ENCODE peak calls at places on chromosomes 5 and 9, in four cellular contexts. Q is right cardiac atrium; J is stimulated activated CD8-positive, alpha-beta memory T cell treated with anti-CD3 and anti-CD28 coated beads, Interleukin-15, amount 100 ng/mL, for 24 hours; Y is stimulated activated CD4-positive, alpha-beta T cell treated with anti-CD3 and anti-CD28 coated beads, Interleukin-4, amount 100 ng/mL, for 48 hours. W is an unnamed sample.

GRCh38 chr5:79512692-79513518 is 1.0 kb downstream of the HOMER1 start:
- DNase-seq in Q (no peak), J (no peak), Y (no peak), W (no peak)

GRCh38 chr9:127973169-127974001 is 7.4 kb downstream of the EEIG1 start:
- DNase-seq in Q (peak; percentile 62), J (no peak), Y (no peak), W (no peak)

GRCh38 chr9:124110307-124110915 is 98.8 kb downstream of the LHX2 start:
- DNase-seq in Q (peak; percentile 85), J (no peak), Y (peak; percentile 38), W (no peak)

GRCh38 chr9:34253460-34253837 is 74.6 kb downstream of the UBAP1 start:
- DNase-seq in Q (peak; percentile 80), J (no peak), Y (no peak), W (no peak)

GRCh38 chr9:78707481-78707977 is 410.6 kb downstream of the PSAT1 start:
- DNase-seq in Q (no peak), J (no peak), Y (no peak), W (no peak)

GRCh38 chr9:95383198-95383673 is 65.7 kb upstream of the FANCC start:
- DNase-seq in Q (no peak), J (no peak), Y (no peak), W (no peak)

GRCh38 chr9:109791003-109791677 is 11.1 kb downstream of the PALM2AKAP2 start:
- DNase-seq in Q (no peak), J (no peak), Y (no peak), W (no peak)

GRCh38 chr5:9513825-9514224 is 32.0 kb downstream of the SEMA5A start:
- DNase-seq in Q (no peak), J (no peak), Y (no peak), W (no peak)

GRCh38 chr9:2142212-2142611 is 127.1 kb downstream of the SMARCA2 start:
- DNase-seq in Q (no peak), J (no peak), Y (no peak), W (no peak)

GRCh38 chr5:159061834-159062530 is 37.7 kb downstream of the EBF1 start:
- DNase-seq in Q (peak; percentile 49), J (no peak), Y (no peak), W (no peak)

GRCh38 chr9:33166263-33167083 is 663 bp downstream of the B4GALT1 start:
- DNase-seq in Q (peak; percentile 88), J (no peak), Y (no peak), W (no peak)

GRCh38 chr5:126846344-126846743 is 69.4 kb downstream of the LMNB1 start:
- DNase-seq in Q (no peak), J (no peak), Y (no peak), W (no peak)

GRCh38 chr9:88433583-88434240 is 45.5 kb downstream of the SPIN1 start:
- DNase-seq in Q (no peak), J (no peak), Y (no peak), W (no peak)

GRCh38 chr5:141910271-141910673 is 13.4 kb upstream of the DELE1 start:
- DNase-seq in Q (no peak), J (no peak), Y (no peak), W (no peak)

GRCh38 chr5:181217111-181217804 is 5.8 kb upstream of the TRIM41 start:
- DNase-seq in Q (peak; percentile 81), J (no peak), Y (peak; percentile 56), W (no peak)

GRCh38 chr5:33343661-33344327 is 97.0 kb upstream of the TARS1 start:
- DNase-seq in Q (no peak), J (no peak), Y (no peak), W (no peak)

GRCh38 chr9:125293134-125293533 is 31.5 kb downstream of the GAPVD1 start:
- DNase-seq in Q (no peak), J (no peak), Y (no peak), W (no peak)

GRCh38 chr5:174903333-174903732 is 179.0 kb downstream of the MSX2 start:
- DNase-seq in Q (no peak), J (no peak), Y (no peak), W (no peak)

GRCh38 chr5:134018154-134018985 is 13.6 kb upstream of the VDAC1 start:
- DNase-seq in Q (no peak), J (no peak), Y (no peak), W (no peak)

GRCh38 chr5:91381774-91382492 is 1.2 kb downstream of the ARRDC3 start:
- DNase-seq in Q (peak; percentile 85), J (peak; percentile 28), Y (peak; percentile 54), W (no peak)

GRCh38 chr5:173915310-173916005 is 27.3 kb downstream of the CPEB4 start:
- DNase-seq in Q (no peak), J (no peak), Y (no peak), W (no peak)

W was measured in D721Med.